ENCODE peak calls at places on chromosome X, in six cellular contexts. A is tibial nerve, F is suprapubic skin, W is A549, O is uterus, R is heart left ventricle. C is an unnamed sample. For H3K4me1, the result is how much of the 10 kb centered on the place peaks cover.

GRCh38 chrX:55452825-55453124 is 848 bp downstream of the MAGEH1 start:
- DNase-seq in A (no peak), F (no peak), W (no peak), O (no peak), R (no peak), C (no peak)

GRCh38 chrX:2320580-2321327 is 180.0 kb downstream of the DHRSX start:
- DNase-seq in A (peak), F (no peak), W (peak), O (no peak), R (peak), C (no peak)

GRCh38 chrX:150363561-150364346 is 637 bp downstream of the MAMLD1 start:
- DNase-seq in A (peak), F (no peak), W (peak), O (peak), R (peak), C (peak)

GRCh38 chrX:78759081-78759480 is 11.6 kb downstream of the LPAR4 start:
- DNase-seq in A (no peak), F (no peak), W (no peak), O (no peak), R (no peak), C (no peak)

GRCh38 chrX:65679071-65679540 is 11.7 kb downstream of the MSN start:
- DNase-seq in A (no peak), F (no peak), W (peak), O (no peak), R (no peak), C (no peak)

GRCh38 chrX:12240491-12240890 is 102.2 kb downstream of the FRMPD4 start:
- DNase-seq in A (no peak), F (no peak), W (no peak), O (no peak), R (no peak), C (no peak)

GRCh38 chrX:150355898-150356297 is 7.2 kb upstream of the MAMLD1 start:
- DNase-seq in A (no peak), F (no peak), W (no peak), O (no peak), R (no peak), C (no peak)

GRCh38 chrX:39059866-39060265 is 258.6 kb downstream of the MID1IP1 start:
- DNase-seq in A (no peak), F (no peak), W (no peak), O (no peak), R (no peak), C (no peak)

GRCh38 chrX:826026-826425 is 195.4 kb downstream of the SHOX start:
- DNase-seq in A (no peak), F (no peak), W (no peak), O (no peak), R (no peak), C (no peak)

GRCh38 chrX:107448625-107449468 is 605 bp upstream of the FRMPD3 start:
- DNase-seq in A (no peak), F (no peak), W (peak), O (no peak), R (no peak), C (no peak)
- TF ChIP-seq POLR2A in A (no peak), F (no peak), W (no peak), O (no peak), R (no peak), C (no peak)

GRCh38 chrX:132948648-132949260 is 9.7 kb downstream of the HS6ST2 start:
- DNase-seq in A (no peak), F (no peak), W (peak), O (no peak), R (no peak), C (no peak)
- TF ChIP-seq CTCF in A (no peak), F (no peak), W (no peak), O (no peak), R (no peak), C (no peak)

GRCh38 chrX:115697806-115698205 is 136.8 kb downstream of the PLS3 start:
- DNase-seq in A (no peak), F (no peak), W (no peak), O (no peak), R (no peak), C (no peak)
- H3K4me1 ChIP-seq in A (under half), F (under half), W (under half), O (under half), R (under half), C (under half)

DNA sequence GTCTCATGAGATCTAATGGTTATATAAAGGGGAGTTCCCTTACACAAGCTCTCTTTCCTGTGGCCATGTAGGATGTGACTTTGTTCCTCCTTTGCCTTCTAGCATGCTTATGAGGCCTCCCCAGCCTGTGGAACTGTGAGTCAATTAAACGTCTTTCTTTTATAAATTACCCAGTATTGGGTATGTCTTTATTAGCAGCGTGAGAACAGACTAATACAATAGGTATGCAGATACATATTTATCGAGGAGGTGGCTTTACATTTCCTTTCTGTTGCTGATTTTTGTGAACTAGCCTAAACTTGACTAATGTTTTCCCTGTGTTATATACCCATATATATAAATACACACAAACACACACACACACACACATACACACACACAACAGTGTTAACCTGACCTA is 80.2 kb downstream of the VCX2 start:
- DNase-seq in A (no peak), F (no peak), W (no peak), O (no peak), R (no peak), C (no peak)
- TF ChIP-seq POLR2A in A (no peak), F (no peak), W (no peak), O (no peak), R (no peak), C (no peak)

GRCh38 chrX:134146493-134146892 is 90.5 kb upstream of the CCDC160 start:
- DNase-seq in A (no peak), F (no peak), W (no peak), O (no peak), R (no peak), C (no peak)

GRCh38 chrX:134139090-134139489 is 97.9 kb upstream of the CCDC160 start:
- DNase-seq in A (no peak), F (no peak), W (no peak), O (no peak), R (no peak), C (no peak)

GRCh38 chrX:134148293-134148692 is 88.7 kb upstream of the CCDC160 start:
- DNase-seq in A (no peak), F (no peak), W (no peak), O (no peak), R (no peak), C (no peak)

GRCh38 chrX:134144231-134144630 is 92.8 kb upstream of the CCDC160 start:
- DNase-seq in A (no peak), F (no peak), W (peak), O (no peak), R (no peak), C (no peak)
- TF ChIP-seq CTCF in A (peak), F (no peak), W (no peak), O (no peak), R (no peak), C (no peak)

DNA sequence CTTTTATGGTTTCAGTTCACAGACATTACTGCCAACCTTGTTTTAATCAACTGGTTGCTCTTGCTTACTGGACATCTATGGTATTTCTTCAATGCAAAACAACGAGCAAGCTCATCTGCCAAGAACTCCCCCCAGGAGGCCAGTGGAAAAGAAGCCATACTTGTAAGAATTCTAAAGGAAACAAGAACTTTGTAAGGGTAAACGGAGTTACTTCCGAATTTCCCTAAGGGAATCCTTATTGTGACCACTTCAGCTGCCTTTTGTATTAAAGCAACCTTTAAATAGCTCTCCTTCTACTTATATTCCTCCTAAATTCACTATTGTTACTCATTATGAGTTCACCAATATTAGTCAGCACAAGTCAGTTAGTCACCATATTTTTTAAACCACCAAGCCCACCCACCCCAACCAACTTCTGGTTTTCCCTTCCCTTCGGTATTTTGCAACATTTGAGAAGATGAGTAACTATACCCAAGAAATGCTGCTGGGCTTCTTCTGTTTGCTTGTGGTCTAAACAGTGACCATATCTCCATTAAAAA is 602.8 kb upstream of the DIPK2B start:
- DNase-seq in A (no peak), F (no peak), W (peak), O (no peak), R (no peak), C (no peak)
- H3K4me1 ChIP-seq in A (under half), F (under half), W (half or more), O (under half), R (under half), C (under half)

DNA sequence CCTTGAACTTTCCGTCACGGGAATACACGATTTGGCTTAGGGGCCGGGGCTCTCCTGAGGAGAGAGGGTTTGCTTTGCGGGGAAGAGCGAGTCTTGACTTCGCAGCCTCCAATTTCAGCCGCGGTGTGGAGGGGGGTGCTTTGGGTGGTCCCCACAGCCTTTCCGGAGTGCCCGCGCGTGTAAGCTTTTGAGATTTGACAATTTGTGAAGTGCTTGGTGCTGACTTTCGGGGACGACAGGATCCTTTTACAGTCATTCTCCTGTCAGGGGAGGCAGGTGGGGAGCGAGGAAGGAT is 361 bp downstream of the SCML1 start:
- DNase-seq in A (no peak), F (no peak), W (no peak), O (no peak), R (no peak), C (no peak)
- TF ChIP-seq POLR2A in A (no peak), F (no peak), W (no peak), O (no peak), R (no peak), C (no peak)

DNA sequence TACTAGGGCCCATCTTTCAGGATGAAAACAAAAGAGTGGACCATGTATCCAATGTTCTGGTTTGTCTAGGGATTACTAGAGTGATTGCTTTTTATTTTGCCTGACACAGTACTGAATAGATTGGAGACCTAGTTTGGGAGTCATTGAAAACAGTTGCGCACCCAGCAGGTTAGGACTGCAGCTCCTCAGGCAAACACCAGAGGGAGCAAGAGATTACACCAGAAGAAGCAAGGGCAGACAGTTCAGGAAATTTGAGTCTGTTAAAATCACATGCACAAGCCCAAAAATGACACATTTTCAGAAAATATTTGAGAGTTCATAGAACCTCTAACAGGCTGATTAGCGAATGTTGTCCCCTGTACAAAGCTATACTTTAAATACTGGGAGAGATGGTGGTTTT is 55.6 kb downstream of the CYLC1 start:
- DNase-seq in A (no peak), F (no peak), W (peak), O (no peak), R (no peak), C (no peak)
- TF ChIP-seq CTCF in A (no peak), F (no peak), W (peak), O (no peak), R (no peak), C (no peak)

GRCh38 chrX:154546354-154547244 is at the start of gene G6PD:
- DNase-seq in A (peak), F (peak), W (peak), O (no peak), R (peak), C (no peak)

GRCh38 chrX:154548028-154548316 is 552 bp downstream of the IKBKG start:
- DNase-seq in A (no peak), F (no peak), W (no peak), O (no peak), R (no peak), C (no peak)

GRCh38 chrX:154545673-154546274 is 872 bp downstream of the G6PD start:
- DNase-seq in A (no peak), F (no peak), W (peak), O (no peak), R (no peak), C (no peak)

GRCh38 chrX:154549766-154550165 is 2.3 kb downstream of the IKBKG start:
- DNase-seq in A (no peak), F (no peak), W (no peak), O (no peak), R (no peak), C (no peak)

DNA sequence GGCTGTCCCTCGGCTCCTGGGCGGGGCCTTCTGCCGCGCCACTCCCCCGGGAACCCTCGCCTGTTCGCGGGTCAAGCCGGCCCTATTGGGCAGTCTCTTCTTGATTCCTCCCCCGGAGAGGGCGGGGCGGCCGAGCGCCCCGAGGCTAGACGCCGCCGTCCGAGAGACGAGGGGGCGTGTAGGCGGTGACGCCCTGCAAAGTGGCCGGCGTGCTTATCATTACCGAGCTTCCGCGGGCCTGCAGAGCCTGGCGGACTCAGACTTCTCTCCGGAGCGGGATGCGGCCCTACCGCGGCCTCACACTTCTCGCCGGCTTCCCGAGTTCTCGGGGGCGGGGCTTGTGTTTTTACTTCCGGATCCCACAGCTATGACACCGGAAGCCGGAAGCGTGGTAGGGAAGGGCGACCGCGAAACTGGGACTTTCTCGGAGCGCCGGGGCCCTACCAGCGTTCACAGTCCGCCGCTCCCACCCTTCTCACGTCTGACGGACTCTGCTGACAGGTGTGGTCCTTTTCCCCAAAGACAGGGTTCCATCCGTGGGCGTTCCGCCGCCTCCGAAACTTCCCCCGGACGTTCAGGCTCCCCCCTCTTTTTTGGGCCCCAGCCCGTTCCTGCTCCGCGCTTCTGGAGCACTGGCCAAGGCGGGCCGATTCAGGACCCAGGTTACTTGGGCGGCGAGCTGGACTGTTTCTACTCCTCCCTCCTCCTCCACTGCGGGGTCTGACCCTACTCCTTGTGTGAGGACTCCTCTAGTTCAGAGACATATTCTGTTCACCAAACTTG is at the start of gene IKBKG:
- DNase-seq in A (peak), F (peak), W (peak), O (peak), R (peak), C (peak)
- H3K4me1 ChIP-seq in A (under half), F (under half), W (under half), O (under half), R (under half), C (under half)

DNA sequence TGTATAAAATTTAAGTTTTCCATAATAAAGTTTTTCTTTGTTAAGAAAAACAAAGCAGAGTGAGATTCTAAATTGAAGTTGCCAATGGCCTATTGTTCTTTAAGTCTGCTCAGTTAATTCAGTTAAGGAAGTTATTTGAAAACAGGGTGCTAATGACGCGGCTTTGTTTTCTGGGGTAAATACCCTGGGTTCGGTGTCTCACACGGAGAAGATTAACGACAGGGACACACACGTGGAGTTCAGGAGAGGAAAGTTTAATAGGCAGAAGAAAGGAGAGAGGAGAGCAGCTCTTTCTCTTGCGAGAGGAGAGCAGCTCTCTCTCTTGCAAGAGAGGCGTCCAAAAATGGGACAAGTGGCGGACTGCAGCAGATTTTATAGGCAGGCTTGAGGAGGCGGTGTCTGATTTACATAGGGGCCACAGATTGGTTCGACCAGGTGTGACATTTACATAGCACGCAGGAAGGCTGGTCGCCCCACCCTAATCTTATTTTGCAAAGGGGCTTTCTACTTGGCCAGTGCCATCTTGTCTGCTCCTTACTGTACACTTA is 9.6 kb downstream of the CA5B start:
- DNase-seq in A (no peak), F (no peak), W (no peak), O (no peak), R (no peak), C (no peak)
- TF ChIP-seq POLR2A in A (no peak), F (no peak), W (no peak), O (no peak), R (no peak), C (no peak)